ENCODE peak calls at places on chromosomes 6 and 20, in ten cellular contexts. V is spleen, O is progenitor cell of endocrine pancreas, T is GM13976, Y is WTC11, C is glutamatergic neuron, L is upper lobe of right lung, F is upper lobe of left lung, U is ovary, P is chondrocyte. G is an unnamed sample.

GRCh38 chr6:157143171-157143884 is 180.0 kb downstream of the TMEM242 start:
- DNase-seq in C (no peak), L (no peak), U (no peak), V (no peak), Y (no peak), O (no peak), F (no peak), P (no peak), T (no peak), G (peak; percentile 20)

GRCh38 chr6:156634971-156635371 is 142.2 kb upstream of the ARID1B start:
- DNase-seq in F (no peak), U (no peak), V (no peak), Y (no peak), L (no peak), O (no peak), P (no peak), C (no peak), T (no peak), G (no peak)

GRCh38 chr6:135870722-135871121 is 19.2 kb downstream of the PDE7B start:
- DNase-seq in O (no peak), L (no peak), T (no peak), C (no peak), F (no peak), V (no peak), Y (no peak), P (no peak), U (no peak), G (no peak)

GRCh38 chr20:63493563-63494020 is 5.3 kb downstream of the EEF1A2 start:
- DNase-seq in P (peak; percentile 83), C (no peak), U (no peak), T (no peak), Y (no peak), O (no peak), F (peak; percentile 56), L (no peak), V (no peak), G (no peak)

GRCh38 chr6:117389227-117390057 is 36.3 kb downstream of the ROS1 start:
- DNase-seq in F (peak; percentile 26), T (no peak), Y (no peak), C (no peak), O (no peak), V (no peak), L (no peak), P (no peak), U (no peak), G (no peak)

GRCh38 chr6:81938014-81938761 is 185.7 kb upstream of the TENT5A start:
- DNase-seq in P (no peak), L (no peak), C (no peak), Y (no peak), O (no peak), F (no peak), V (no peak), U (no peak), T (no peak), G (peak; percentile 88)

GRCh38 chr6:21869085-21869771 is 275.7 kb downstream of the SOX4 start:
- DNase-seq in U (no peak), Y (no peak), L (no peak), O (no peak), P (no peak), V (no peak), F (no peak), T (no peak), C (no peak), G (no peak)

GRCh38 chr20:2103454-2104153 is 2.0 kb downstream of the STK35 start:
- DNase-seq in O (no peak), V (no peak), F (no peak), T (no peak), P (no peak), Y (no peak), C (no peak), L (no peak), U (no peak), G (no peak)

GRCh38 chr6:29800254-29800653 is 27.4 kb upstream of the HLA-G start:
- DNase-seq in Y (no peak), F (peak; percentile 44), V (no peak), C (no peak), L (no peak), T (no peak), U (no peak), O (no peak), P (no peak), G (no peak)

GRCh38 chr20:64224344-64225165 is 31.0 kb upstream of the PCMTD2 start:
- DNase-seq in O (no peak), U (no peak), P (no peak), Y (no peak), C (no peak), T (no peak), L (no peak), V (no peak), F (no peak), G (peak; percentile 93)

GRCh38 chr6:126913658-126914057 is 204.8 kb upstream of the RSPO3 start:
- DNase-seq in O (no peak), U (no peak), Y (no peak), F (no peak), V (no peak), C (no peak), L (no peak), T (no peak), P (no peak), G (no peak)

GRCh38 chr6:155510879-155511278 is 55.2 kb upstream of the NOX3 start:
- DNase-seq in V (no peak), U (no peak), L (no peak), O (no peak), Y (no peak), P (no peak), F (no peak), T (peak; percentile 18), C (no peak), G (no peak)

GRCh38 chr6:160088069-160088773 is 33.4 kb upstream of the SLC22A1 start:
- DNase-seq in U (peak; percentile 82), L (no peak), T (no peak), F (no peak), C (peak; percentile 73), P (no peak), Y (peak; percentile 63), O (peak; percentile 37), V (no peak), G (peak; percentile 95)

GRCh38 chr20:62304331-62305148 is 1.7 kb downstream of the ADRM1 start:
- DNase-seq in L (no peak), U (no peak), Y (no peak), C (no peak), O (no peak), P (no peak), T (no peak), V (no peak), F (peak; percentile 79), G (no peak)

DNA sequence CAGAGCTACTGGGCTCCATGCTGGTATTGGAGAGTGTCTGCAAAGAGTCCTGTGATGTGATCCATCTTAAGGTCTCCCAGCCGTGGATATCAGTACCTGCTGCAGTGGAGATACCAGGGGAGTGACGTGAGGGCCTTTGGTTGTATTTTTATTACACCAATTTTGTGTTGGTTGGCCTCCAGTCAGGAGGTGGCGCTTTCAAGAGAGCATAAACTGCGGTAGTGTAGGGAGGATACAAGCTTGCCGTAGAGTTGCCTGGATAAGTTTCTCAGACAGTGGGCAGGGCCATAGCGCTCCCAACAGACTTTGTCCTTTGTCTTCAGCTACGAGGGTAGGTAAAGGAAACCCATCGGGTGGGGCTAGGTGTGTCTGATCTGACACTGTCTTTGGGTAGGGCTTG is 113.0 kb upstream of the CEP162 start:
- DNase-seq in P (no peak), F (no peak), V (no peak), Y (no peak), O (no peak), T (no peak), C (no peak), L (no peak), U (no peak), G (no peak)
- TF ChIP-seq CTCF in P (no peak), F (no peak), V (no peak), Y (no peak), O (no peak), T (no peak), C (no peak), L (no peak), U (no peak), G (no peak)

GRCh38 chr20:21693322-21693721 is 12.1 kb upstream of the PAX1 start:
- DNase-seq in O (no peak), C (no peak), P (no peak), U (no peak), T (no peak), V (no peak), F (no peak), Y (peak; percentile 71), L (no peak), G (no peak)
- TF ChIP-seq CTCF in O (peak; percentile 58), C (peak; percentile 60), P (peak; percentile 8), U (no peak), T (peak; percentile 22), V (no peak), F (no peak), Y (peak; percentile 65), L (no peak), G (peak; percentile 7)

GRCh38 chr6:33875141-33875581 is 71.4 kb upstream of the MLN start:
- DNase-seq in F (no peak), L (no peak), Y (no peak), T (no peak), V (no peak), O (no peak), U (no peak), C (no peak), P (no peak), G (no peak)

GRCh38 chr6:33872761-33873160 is 69.0 kb upstream of the MLN start:
- DNase-seq in C (no peak), U (no peak), O (no peak), P (no peak), Y (no peak), F (no peak), L (no peak), V (no peak), T (no peak), G (no peak)

GRCh38 chr6:33877982-33878381 is 74.2 kb upstream of the MLN start:
- DNase-seq in U (no peak), C (no peak), O (no peak), V (no peak), Y (no peak), F (no peak), L (no peak), T (no peak), P (no peak), G (no peak)

GRCh38 chr6:33875696-33876095 is 71.9 kb upstream of the MLN start:
- DNase-seq in V (no peak), O (no peak), Y (no peak), U (no peak), P (no peak), F (no peak), L (no peak), C (no peak), T (no peak), G (no peak)

DNA sequence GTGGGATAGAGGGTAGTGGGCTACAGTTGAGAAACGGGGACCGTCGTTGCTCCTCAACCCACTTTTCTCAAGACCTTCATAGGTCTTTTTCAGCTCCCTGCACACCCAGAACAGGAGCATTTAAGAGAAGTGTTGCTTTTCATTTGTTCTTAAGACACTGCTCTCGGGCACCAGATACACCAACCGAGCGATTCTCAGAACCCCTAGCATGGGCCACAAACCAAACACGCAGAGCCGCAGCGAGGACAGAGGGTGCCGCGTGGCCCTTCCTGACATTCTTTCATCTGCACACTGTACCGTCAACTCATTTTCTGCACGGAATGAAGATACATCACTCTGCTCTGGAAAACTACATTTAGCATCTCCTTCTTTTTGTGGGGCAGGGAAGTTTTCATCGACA is 70.3 kb upstream of the MLN start:
- DNase-seq in T (no peak), Y (no peak), O (no peak), C (no peak), P (no peak), F (no peak), L (no peak), U (no peak), V (no peak), G (no peak)
- TF ChIP-seq CTCF in T (no peak), Y (no peak), O (no peak), C (no peak), P (no peak), F (no peak), L (no peak), U (no peak), V (no peak), G (no peak)

GRCh38 chr6:31870385-31870921 is 7.8 kb upstream of the NEU1 start:
- DNase-seq in F (no peak), O (no peak), U (no peak), C (no peak), Y (peak; percentile 29), T (no peak), P (no peak), L (no peak), V (no peak), G (no peak)
- TF ChIP-seq CTCF in F (no peak), O (no peak), U (no peak), C (no peak), Y (no peak), T (no peak), P (no peak), L (no peak), V (no peak), G (peak; percentile 23)

G was measured in HFFc6.